ENCODE peak calls at places on chromosomes 2 and 18, in six cellular contexts. W is epithelial cell of esophagus; B is CD8-positive, alpha-beta memory T cell; K is nucleus accumbens; F is brain microvascular endothelial cell; H is GM23248. C is an unnamed sample.

GRCh38 chr18:7812431-7813063 is 245.4 kb downstream of the PTPRM start:
- DNase-seq in W (peak), H (peak), B (no peak), K (no peak), F (peak), C (no peak)

GRCh38 chr2:105361132-105361889 is 24.0 kb downstream of the C2orf49 start:
- DNase-seq in B (no peak), F (no peak), K (no peak), W (no peak), H (no peak), C (no peak)

GRCh38 chr18:74040459-74041332 is 106.9 kb downstream of the FBXO15 start:
- DNase-seq in K (no peak), H (peak), B (peak), W (peak), F (no peak), C (no peak)

GRCh38 chr18:57762686-57763085 is 40.4 kb downstream of the ATP8B1 start:
- DNase-seq in B (no peak), W (no peak), H (no peak), F (no peak), K (no peak), C (no peak)

GRCh38 chr2:180056367-180057118 is 49.4 kb upstream of the CWC22 start:
- DNase-seq in F (no peak), K (no peak), W (no peak), H (no peak), B (no peak), C (no peak)

GRCh38 chr18:48667276-48668254 is 128.7 kb downstream of the CTIF start:
- DNase-seq in H (peak), W (no peak), B (no peak), F (no peak), K (no peak), C (peak)

GRCh38 chr2:148565272-148565894 is 79.2 kb upstream of the EPC2 start:
- DNase-seq in H (no peak), B (no peak), F (no peak), W (no peak), K (no peak), C (no peak)

GRCh38 chr2:28552045-28552823 is 56.4 kb downstream of the PLB1 start:
- DNase-seq in H (peak), K (no peak), F (peak), B (no peak), W (peak), C (no peak)

GRCh38 chr2:24245986-24246779 is 71.3 kb downstream of the FAM228A start:
- DNase-seq in W (peak), K (no peak), B (no peak), F (no peak), H (peak), C (no peak)

GRCh38 chr2:14872779-14873325 is 240.3 kb downstream of the LRATD1 start:
- DNase-seq in W (no peak), F (no peak), K (no peak), H (no peak), B (no peak), C (no peak)

GRCh38 chr18:62024983-62025382 is 132.2 kb upstream of the RNF152 start:
- DNase-seq in H (no peak), K (no peak), W (peak), F (no peak), B (no peak), C (no peak)

GRCh38 chr2:207727256-207727655 is 15.8 kb downstream of the CCNYL1 start:
- DNase-seq in F (no peak), K (no peak), H (peak), B (no peak), W (peak), C (no peak)

GRCh38 chr2:63737085-63737701 is 104.5 kb upstream of the UGP2 start:
- DNase-seq in F (no peak), B (no peak), W (peak), H (peak), K (no peak), C (no peak)

GRCh38 chr2:173247156-173247555 is 107.5 kb upstream of the CDCA7 start:
- DNase-seq in W (no peak), K (no peak), B (no peak), F (no peak), H (no peak), C (no peak)

GRCh38 chr2:113103958-113104627 is 23.3 kb upstream of the IL1RN start:
- DNase-seq in W (peak), H (peak), F (no peak), K (no peak), B (no peak), C (no peak)

GRCh38 chr18:48488388-48488850 is 50.4 kb upstream of the CTIF start:
- DNase-seq in F (peak), B (no peak), W (peak), K (no peak), H (peak), C (no peak)

GRCh38 chr2:101396352-101396717 is 9.0 kb upstream of the CREG2 start:
- DNase-seq in F (peak), H (peak), W (peak), K (no peak), B (no peak), C (no peak)

GRCh38 chr2:179483131-179483530 is 218.5 kb upstream of the SESTD1 start:
- DNase-seq in B (no peak), K (no peak), F (no peak), H (no peak), W (no peak), C (no peak)

GRCh38 chr18:67518566-67518965 is 2.0 kb upstream of the DSEL start:
- DNase-seq in H (no peak), W (no peak), K (no peak), F (no peak), B (no peak), C (no peak)

GRCh38 chr2:241613018-241613780 is 23.8 kb downstream of the THAP4 start:
- DNase-seq in F (no peak), B (no peak), W (no peak), K (no peak), H (peak), C (no peak)